ENCODE peak calls at places on chromosomes 13 and 19, in ten cellular contexts. One of them, this sample, is unnamed.

GRCh38 chr19:51114087-51114714 is 6.0 kb upstream of the CTU1 start:
- DNase-seq in fibroblast of the conjunctiva: no peak
- DNase-seq in hepatic stellate cell: no peak
- DNase-seq in activated CD4-positive, alpha-beta T cell treated with anti-CD3 and anti-CD28 coated beads, Interleukin-2, amount 10 ng/mL, durations not matched to agents 7 days and 5 days: peak; percentile 49
- DNase-seq in NCI-H1092: no peak
- DNase-seq in CD8-positive, alpha-beta memory T cell: no peak
- DNase-seq in nucleus accumbens: no peak
- DNase-seq in T-helper 9 cell: no peak
- DNase-seq in HT-29: no peak
- DNase-seq in bronchial epithelial cell: no peak
- DNase-seq in this sample: no peak

GRCh38 chr19:7292950-7293794 is 1.0 kb downstream of the INSR start:
- DNase-seq in nucleus accumbens: no peak
- DNase-seq in activated CD4-positive, alpha-beta T cell treated with anti-CD3 and anti-CD28 coated beads, Interleukin-2, amount 10 ng/mL, durations not matched to agents 7 days and 5 days: no peak
- DNase-seq in hepatic stellate cell: no peak
- DNase-seq in T-helper 9 cell: no peak
- DNase-seq in fibroblast of the conjunctiva: no peak
- DNase-seq in bronchial epithelial cell: no peak
- DNase-seq in NCI-H1092: no peak
- DNase-seq in HT-29: no peak
- DNase-seq in CD8-positive, alpha-beta memory T cell: no peak
- DNase-seq in this sample: no peak

GRCh38 chr19:2661615-2662014 is 40.9 kb downstream of the GNG7 start:
- DNase-seq in CD8-positive, alpha-beta memory T cell: no peak
- DNase-seq in T-helper 9 cell: no peak
- DNase-seq in HT-29: peak; percentile 62
- DNase-seq in activated CD4-positive, alpha-beta T cell treated with anti-CD3 and anti-CD28 coated beads, Interleukin-2, amount 10 ng/mL, durations not matched to agents 7 days and 5 days: peak; percentile 12
- DNase-seq in nucleus accumbens: no peak
- DNase-seq in hepatic stellate cell: no peak
- DNase-seq in bronchial epithelial cell: no peak
- DNase-seq in NCI-H1092: no peak
- DNase-seq in fibroblast of the conjunctiva: no peak
- DNase-seq in this sample: no peak

GRCh38 chr19:16106121-16106520 is 5.6 kb upstream of the RAB8A start:
- DNase-seq in activated CD4-positive, alpha-beta T cell treated with anti-CD3 and anti-CD28 coated beads, Interleukin-2, amount 10 ng/mL, durations not matched to agents 7 days and 5 days: no peak
- DNase-seq in bronchial epithelial cell: peak; percentile 47
- DNase-seq in T-helper 9 cell: no peak
- DNase-seq in fibroblast of the conjunctiva: no peak
- DNase-seq in NCI-H1092: no peak
- DNase-seq in nucleus accumbens: no peak
- DNase-seq in CD8-positive, alpha-beta memory T cell: no peak
- DNase-seq in HT-29: no peak
- DNase-seq in hepatic stellate cell: no peak
- DNase-seq in this sample: no peak

GRCh38 chr13:30806784-30807183 is 71.4 kb downstream of the ALOX5AP start:
- DNase-seq in activated CD4-positive, alpha-beta T cell treated with anti-CD3 and anti-CD28 coated beads, Interleukin-2, amount 10 ng/mL, durations not matched to agents 7 days and 5 days: no peak
- DNase-seq in nucleus accumbens: no peak
- DNase-seq in HT-29: peak; percentile 76
- DNase-seq in CD8-positive, alpha-beta memory T cell: no peak
- DNase-seq in T-helper 9 cell: no peak
- DNase-seq in fibroblast of the conjunctiva: peak; percentile 54
- DNase-seq in NCI-H1092: no peak
- DNase-seq in bronchial epithelial cell: peak; percentile 81
- DNase-seq in hepatic stellate cell: peak; percentile 77
- DNase-seq in this sample: no peak

GRCh38 chr19:2524840-2525723 is 49.2 kb downstream of the GADD45B start:
- DNase-seq in CD8-positive, alpha-beta memory T cell: no peak
- DNase-seq in HT-29: peak; percentile 33
- DNase-seq in fibroblast of the conjunctiva: no peak
- DNase-seq in NCI-H1092: no peak
- DNase-seq in bronchial epithelial cell: peak; percentile 65
- DNase-seq in nucleus accumbens: no peak
- DNase-seq in T-helper 9 cell: no peak
- DNase-seq in hepatic stellate cell: peak; percentile 90
- DNase-seq in activated CD4-positive, alpha-beta T cell treated with anti-CD3 and anti-CD28 coated beads, Interleukin-2, amount 10 ng/mL, durations not matched to agents 7 days and 5 days: no peak
- DNase-seq in this sample: peak; percentile 73

GRCh38 chr19:55437410-55437809 is 5.7 kb downstream of the SHISA7 start:
- DNase-seq in activated CD4-positive, alpha-beta T cell treated with anti-CD3 and anti-CD28 coated beads, Interleukin-2, amount 10 ng/mL, durations not matched to agents 7 days and 5 days: no peak
- DNase-seq in T-helper 9 cell: no peak
- DNase-seq in bronchial epithelial cell: peak; percentile 46
- DNase-seq in nucleus accumbens: no peak
- DNase-seq in hepatic stellate cell: peak; percentile 79
- DNase-seq in fibroblast of the conjunctiva: no peak
- DNase-seq in CD8-positive, alpha-beta memory T cell: no peak
- DNase-seq in HT-29: peak; percentile 92
- DNase-seq in NCI-H1092: no peak
- DNase-seq in this sample: no peak

GRCh38 chr19:13974073-13974472 is 21.8 kb downstream of the DCAF15 start:
- DNase-seq in NCI-H1092: no peak
- DNase-seq in CD8-positive, alpha-beta memory T cell: no peak
- DNase-seq in nucleus accumbens: no peak
- DNase-seq in hepatic stellate cell: no peak
- DNase-seq in HT-29: peak; percentile 34
- DNase-seq in activated CD4-positive, alpha-beta T cell treated with anti-CD3 and anti-CD28 coated beads, Interleukin-2, amount 10 ng/mL, durations not matched to agents 7 days and 5 days: peak; percentile 67
- DNase-seq in bronchial epithelial cell: peak; percentile 93
- DNase-seq in T-helper 9 cell: no peak
- DNase-seq in fibroblast of the conjunctiva: no peak
- DNase-seq in this sample: no peak

GRCh38 chr13:107322228-107322627 is 754.3 kb upstream of the ARGLU1 start:
- DNase-seq in CD8-positive, alpha-beta memory T cell: no peak
- DNase-seq in bronchial epithelial cell: peak; percentile 63
- DNase-seq in nucleus accumbens: no peak
- DNase-seq in activated CD4-positive, alpha-beta T cell treated with anti-CD3 and anti-CD28 coated beads, Interleukin-2, amount 10 ng/mL, durations not matched to agents 7 days and 5 days: no peak
- DNase-seq in hepatic stellate cell: no peak
- DNase-seq in NCI-H1092: no peak
- DNase-seq in T-helper 9 cell: no peak
- DNase-seq in HT-29: peak; percentile 26
- DNase-seq in fibroblast of the conjunctiva: no peak
- DNase-seq in this sample: no peak

GRCh38 chr13:108086678-108087077 is 128.7 kb downstream of the LIG4 start:
- DNase-seq in activated CD4-positive, alpha-beta T cell treated with anti-CD3 and anti-CD28 coated beads, Interleukin-2, amount 10 ng/mL, durations not matched to agents 7 days and 5 days: no peak
- DNase-seq in hepatic stellate cell: no peak
- DNase-seq in CD8-positive, alpha-beta memory T cell: no peak
- DNase-seq in bronchial epithelial cell: no peak
- DNase-seq in T-helper 9 cell: no peak
- DNase-seq in fibroblast of the conjunctiva: no peak
- DNase-seq in nucleus accumbens: no peak
- DNase-seq in NCI-H1092: no peak
- DNase-seq in HT-29: peak; percentile 63
- DNase-seq in this sample: no peak

GRCh38 chr19:21487969-21488368 is 17.4 kb upstream of the ZNF429 start:
- DNase-seq in NCI-H1092: no peak
- DNase-seq in HT-29: no peak
- DNase-seq in T-helper 9 cell: no peak
- DNase-seq in fibroblast of the conjunctiva: no peak
- DNase-seq in bronchial epithelial cell: no peak
- DNase-seq in hepatic stellate cell: no peak
- DNase-seq in activated CD4-positive, alpha-beta T cell treated with anti-CD3 and anti-CD28 coated beads, Interleukin-2, amount 10 ng/mL, durations not matched to agents 7 days and 5 days: no peak
- DNase-seq in nucleus accumbens: no peak
- DNase-seq in CD8-positive, alpha-beta memory T cell: no peak
- DNase-seq in this sample: no peak

GRCh38 chr19:8392017-8392591 is 1.9 kb downstream of the RAB11B start:
- DNase-seq in nucleus accumbens: peak; percentile 20
- DNase-seq in activated CD4-positive, alpha-beta T cell treated with anti-CD3 and anti-CD28 coated beads, Interleukin-2, amount 10 ng/mL, durations not matched to agents 7 days and 5 days: no peak
- DNase-seq in fibroblast of the conjunctiva: no peak
- DNase-seq in hepatic stellate cell: no peak
- DNase-seq in CD8-positive, alpha-beta memory T cell: no peak
- DNase-seq in HT-29: no peak
- DNase-seq in NCI-H1092: no peak
- DNase-seq in bronchial epithelial cell: no peak
- DNase-seq in T-helper 9 cell: no peak
- DNase-seq in this sample: no peak

GRCh38 chr13:75181906-75182305 is 300.1 kb downstream of the TBC1D4 start:
- DNase-seq in nucleus accumbens: no peak
- DNase-seq in HT-29: no peak
- DNase-seq in bronchial epithelial cell: peak; percentile 44
- DNase-seq in NCI-H1092: no peak
- DNase-seq in activated CD4-positive, alpha-beta T cell treated with anti-CD3 and anti-CD28 coated beads, Interleukin-2, amount 10 ng/mL, durations not matched to agents 7 days and 5 days: no peak
- DNase-seq in T-helper 9 cell: no peak
- DNase-seq in hepatic stellate cell: peak; percentile 26
- DNase-seq in fibroblast of the conjunctiva: no peak
- DNase-seq in CD8-positive, alpha-beta memory T cell: no peak
- DNase-seq in this sample: no peak

GRCh38 chr19:10363789-10364281 is 16.5 kb downstream of the TYK2 start:
- DNase-seq in fibroblast of the conjunctiva: no peak
- DNase-seq in HT-29: no peak
- DNase-seq in hepatic stellate cell: no peak
- DNase-seq in nucleus accumbens: no peak
- DNase-seq in activated CD4-positive, alpha-beta T cell treated with anti-CD3 and anti-CD28 coated beads, Interleukin-2, amount 10 ng/mL, durations not matched to agents 7 days and 5 days: no peak
- DNase-seq in NCI-H1092: no peak
- DNase-seq in CD8-positive, alpha-beta memory T cell: no peak
- DNase-seq in bronchial epithelial cell: peak; percentile 35
- DNase-seq in T-helper 9 cell: no peak
- DNase-seq in this sample: no peak

GRCh38 chr13:28475916-28476725 is 18.8 kb downstream of the FLT1 start:
- DNase-seq in hepatic stellate cell: no peak
- DNase-seq in bronchial epithelial cell: peak; percentile 89
- DNase-seq in activated CD4-positive, alpha-beta T cell treated with anti-CD3 and anti-CD28 coated beads, Interleukin-2, amount 10 ng/mL, durations not matched to agents 7 days and 5 days: no peak
- DNase-seq in NCI-H1092: no peak
- DNase-seq in HT-29: peak; percentile 66
- DNase-seq in T-helper 9 cell: no peak
- DNase-seq in fibroblast of the conjunctiva: peak; percentile 76
- DNase-seq in nucleus accumbens: no peak
- DNase-seq in CD8-positive, alpha-beta memory T cell: no peak
- DNase-seq in this sample: no peak

GRCh38 chr19:9116547-9116946 is 984 bp upstream of the OR7G1 start:
- DNase-seq in hepatic stellate cell: no peak
- DNase-seq in activated CD4-positive, alpha-beta T cell treated with anti-CD3 and anti-CD28 coated beads, Interleukin-2, amount 10 ng/mL, durations not matched to agents 7 days and 5 days: no peak
- DNase-seq in nucleus accumbens: no peak
- DNase-seq in bronchial epithelial cell: no peak
- DNase-seq in CD8-positive, alpha-beta memory T cell: no peak
- DNase-seq in T-helper 9 cell: no peak
- DNase-seq in HT-29: no peak
- DNase-seq in fibroblast of the conjunctiva: no peak
- DNase-seq in NCI-H1092: no peak
- DNase-seq in this sample: no peak

GRCh38 chr19:40803170-40803856 is 4.3 kb downstream of the EGLN2 start:
- DNase-seq in CD8-positive, alpha-beta memory T cell: no peak
- DNase-seq in bronchial epithelial cell: no peak
- DNase-seq in NCI-H1092: no peak
- DNase-seq in hepatic stellate cell: no peak
- DNase-seq in HT-29: no peak
- DNase-seq in activated CD4-positive, alpha-beta T cell treated with anti-CD3 and anti-CD28 coated beads, Interleukin-2, amount 10 ng/mL, durations not matched to agents 7 days and 5 days: no peak
- DNase-seq in nucleus accumbens: no peak
- DNase-seq in fibroblast of the conjunctiva: no peak
- DNase-seq in T-helper 9 cell: no peak
- DNase-seq in this sample: no peak

GRCh38 chr13:46577656-46578589 is 25.0 kb downstream of the LRCH1 start:
- DNase-seq in fibroblast of the conjunctiva: no peak
- DNase-seq in CD8-positive, alpha-beta memory T cell: no peak
- DNase-seq in bronchial epithelial cell: no peak
- DNase-seq in T-helper 9 cell: no peak
- DNase-seq in activated CD4-positive, alpha-beta T cell treated with anti-CD3 and anti-CD28 coated beads, Interleukin-2, amount 10 ng/mL, durations not matched to agents 7 days and 5 days: no peak
- DNase-seq in hepatic stellate cell: no peak
- DNase-seq in nucleus accumbens: no peak
- DNase-seq in NCI-H1092: no peak
- DNase-seq in HT-29: no peak
- DNase-seq in this sample: peak; percentile 8

GRCh38 chr13:71874490-71874889 is 7.5 kb upstream of the DACH1 start:
- DNase-seq in T-helper 9 cell: no peak
- DNase-seq in activated CD4-positive, alpha-beta T cell treated with anti-CD3 and anti-CD28 coated beads, Interleukin-2, amount 10 ng/mL, durations not matched to agents 7 days and 5 days: no peak
- DNase-seq in HT-29: no peak
- DNase-seq in CD8-positive, alpha-beta memory T cell: no peak
- DNase-seq in nucleus accumbens: no peak
- DNase-seq in NCI-H1092: no peak
- DNase-seq in fibroblast of the conjunctiva: no peak
- DNase-seq in bronchial epithelial cell: no peak
- DNase-seq in hepatic stellate cell: no peak
- DNase-seq in this sample: no peak

GRCh38 chr19:18519962-18520847 is 1.7 kb downstream of the ELL start:
- DNase-seq in NCI-H1092: no peak
- DNase-seq in T-helper 9 cell: peak; percentile 52
- DNase-seq in activated CD4-positive, alpha-beta T cell treated with anti-CD3 and anti-CD28 coated beads, Interleukin-2, amount 10 ng/mL, durations not matched to agents 7 days and 5 days: peak; percentile 74
- DNase-seq in nucleus accumbens: no peak
- DNase-seq in HT-29: peak; percentile 83
- DNase-seq in CD8-positive, alpha-beta memory T cell: peak; percentile 50
- DNase-seq in fibroblast of the conjunctiva: peak; percentile 49
- DNase-seq in hepatic stellate cell: peak; percentile 79
- DNase-seq in bronchial epithelial cell: peak; percentile 79
- DNase-seq in this sample: peak; percentile 15

GRCh38 chr13:33322474-33322827 is 36.9 kb upstream of the STARD13 start:
- DNase-seq in activated CD4-positive, alpha-beta T cell treated with anti-CD3 and anti-CD28 coated beads, Interleukin-2, amount 10 ng/mL, durations not matched to agents 7 days and 5 days: no peak
- DNase-seq in fibroblast of the conjunctiva: peak; percentile 8
- DNase-seq in CD8-positive, alpha-beta memory T cell: no peak
- DNase-seq in NCI-H1092: no peak
- DNase-seq in bronchial epithelial cell: no peak
- DNase-seq in nucleus accumbens: no peak
- DNase-seq in T-helper 9 cell: no peak
- DNase-seq in hepatic stellate cell: peak; percentile 51
- DNase-seq in HT-29: no peak
- DNase-seq in this sample: no peak

GRCh38 chr13:50156722-50157121 is 141.5 kb downstream of the KCNRG start:
- DNase-seq in CD8-positive, alpha-beta memory T cell: no peak
- DNase-seq in hepatic stellate cell: no peak
- DNase-seq in NCI-H1092: no peak
- DNase-seq in T-helper 9 cell: no peak
- DNase-seq in HT-29: no peak
- DNase-seq in nucleus accumbens: no peak
- DNase-seq in activated CD4-positive, alpha-beta T cell treated with anti-CD3 and anti-CD28 coated beads, Interleukin-2, amount 10 ng/mL, durations not matched to agents 7 days and 5 days: no peak
- DNase-seq in bronchial epithelial cell: no peak
- DNase-seq in fibroblast of the conjunctiva: peak; percentile 12
- DNase-seq in this sample: no peak

GRCh38 chr19:2150794-2151338 is 500 bp downstream of the AP3D1 start:
- DNase-seq in hepatic stellate cell: no peak
- DNase-seq in nucleus accumbens: no peak
- DNase-seq in activated CD4-positive, alpha-beta T cell treated with anti-CD3 and anti-CD28 coated beads, Interleukin-2, amount 10 ng/mL, durations not matched to agents 7 days and 5 days: no peak
- DNase-seq in fibroblast of the conjunctiva: no peak
- DNase-seq in NCI-H1092: no peak
- DNase-seq in HT-29: no peak
- DNase-seq in bronchial epithelial cell: no peak
- DNase-seq in T-helper 9 cell: peak; percentile 16
- DNase-seq in CD8-positive, alpha-beta memory T cell: peak; percentile 21
- DNase-seq in this sample: no peak

GRCh38 chr19:41746593-41747227 is 8.6 kb upstream of the CEACAM6 start:
- DNase-seq in HT-29: peak; percentile 97
- DNase-seq in hepatic stellate cell: peak; percentile 36
- DNase-seq in fibroblast of the conjunctiva: peak; percentile 13
- DNase-seq in CD8-positive, alpha-beta memory T cell: peak; percentile 5
- DNase-seq in nucleus accumbens: no peak
- DNase-seq in T-helper 9 cell: peak; percentile 8
- DNase-seq in NCI-H1092: peak; percentile 77
- DNase-seq in bronchial epithelial cell: peak; percentile 57
- DNase-seq in activated CD4-positive, alpha-beta T cell treated with anti-CD3 and anti-CD28 coated beads, Interleukin-2, amount 10 ng/mL, durations not matched to agents 7 days and 5 days: peak; percentile 60
- DNase-seq in this sample: no peak

GRCh38 chr13:106151056-106151699 is 384.3 kb downstream of the EFNB2 start:
- DNase-seq in hepatic stellate cell: peak; percentile 53
- DNase-seq in HT-29: peak; percentile 72
- DNase-seq in NCI-H1092: no peak
- DNase-seq in bronchial epithelial cell: peak; percentile 99
- DNase-seq in activated CD4-positive, alpha-beta T cell treated with anti-CD3 and anti-CD28 coated beads, Interleukin-2, amount 10 ng/mL, durations not matched to agents 7 days and 5 days: no peak
- DNase-seq in CD8-positive, alpha-beta memory T cell: no peak
- DNase-seq in fibroblast of the conjunctiva: peak; percentile 75
- DNase-seq in T-helper 9 cell: no peak
- DNase-seq in nucleus accumbens: no peak
- DNase-seq in this sample: no peak

GRCh38 chr13:99256283-99256682 is 1.9 kb downstream of the GPR18 start:
- DNase-seq in bronchial epithelial cell: no peak
- DNase-seq in fibroblast of the conjunctiva: no peak
- DNase-seq in activated CD4-positive, alpha-beta T cell treated with anti-CD3 and anti-CD28 coated beads, Interleukin-2, amount 10 ng/mL, durations not matched to agents 7 days and 5 days: no peak
- DNase-seq in NCI-H1092: no peak
- DNase-seq in HT-29: no peak
- DNase-seq in hepatic stellate cell: no peak
- DNase-seq in CD8-positive, alpha-beta memory T cell: no peak
- DNase-seq in nucleus accumbens: no peak
- DNase-seq in T-helper 9 cell: no peak
- DNase-seq in this sample: no peak

GRCh38 chr19:48812094-48812929 is 1.5 kb upstream of the BCAT2 start:
- DNase-seq in bronchial epithelial cell: peak; percentile 28
- DNase-seq in nucleus accumbens: peak; percentile 10
- DNase-seq in T-helper 9 cell: peak; percentile 25
- DNase-seq in HT-29: peak; percentile 61
- DNase-seq in activated CD4-positive, alpha-beta T cell treated with anti-CD3 and anti-CD28 coated beads, Interleukin-2, amount 10 ng/mL, durations not matched to agents 7 days and 5 days: peak; percentile 62
- DNase-seq in hepatic stellate cell: peak; percentile 89
- DNase-seq in fibroblast of the conjunctiva: peak; percentile 77
- DNase-seq in NCI-H1092: peak; percentile 55
- DNase-seq in CD8-positive, alpha-beta memory T cell: peak; percentile 57
- DNase-seq in this sample: peak; percentile 58

GRCh38 chr19:31530781-31531180 is 181.5 kb upstream of the TSHZ3 start:
- DNase-seq in hepatic stellate cell: no peak
- DNase-seq in activated CD4-positive, alpha-beta T cell treated with anti-CD3 and anti-CD28 coated beads, Interleukin-2, amount 10 ng/mL, durations not matched to agents 7 days and 5 days: no peak
- DNase-seq in nucleus accumbens: no peak
- DNase-seq in CD8-positive, alpha-beta memory T cell: no peak
- DNase-seq in HT-29: no peak
- DNase-seq in T-helper 9 cell: no peak
- DNase-seq in NCI-H1092: no peak
- DNase-seq in fibroblast of the conjunctiva: no peak
- DNase-seq in bronchial epithelial cell: no peak
- DNase-seq in this sample: no peak

This sample was measured in caudate nucleus.